ENCODE peak calls at places on chromosomes 11 and 22, in nine cellular contexts. One of them, this sample, is unnamed.

GRCh38 chr11:28169816-28170215 is 61.6 kb downstream of the METTL15 start:
- DNase-seq in astrocyte: peak
- DNase-seq in iPS-NIHi11: no peak
- DNase-seq in amygdala: no peak
- DNase-seq in body of pancreas: no peak
- DNase-seq in HCT116: no peak
- DNase-seq in stimulated activated CD8-positive, alpha-beta memory T cell treated with anti-CD3 and anti-CD28 coated beads, Interleukin-15, amount 100 ng/mL, for 1 hour: no peak
- DNase-seq in effector memory CD4-positive, alpha-beta T cell: no peak
- DNase-seq in tibial nerve: no peak
- DNase-seq in this sample: no peak

GRCh38 chr11:125402436-125402835 is 93.6 kb downstream of the FEZ1 start:
- DNase-seq in effector memory CD4-positive, alpha-beta T cell: no peak
- DNase-seq in body of pancreas: no peak
- DNase-seq in iPS-NIHi11: no peak
- DNase-seq in stimulated activated CD8-positive, alpha-beta memory T cell treated with anti-CD3 and anti-CD28 coated beads, Interleukin-15, amount 100 ng/mL, for 1 hour: no peak
- DNase-seq in tibial nerve: no peak
- DNase-seq in astrocyte: peak
- DNase-seq in amygdala: no peak
- DNase-seq in HCT116: no peak
- DNase-seq in this sample: no peak

GRCh38 chr11:3155691-3156258 is 9.3 kb downstream of the OSBPL5 start:
- DNase-seq in tibial nerve: no peak
- DNase-seq in effector memory CD4-positive, alpha-beta T cell: no peak
- DNase-seq in HCT116: no peak
- DNase-seq in amygdala: no peak
- DNase-seq in iPS-NIHi11: no peak
- DNase-seq in astrocyte: no peak
- DNase-seq in body of pancreas: no peak
- DNase-seq in stimulated activated CD8-positive, alpha-beta memory T cell treated with anti-CD3 and anti-CD28 coated beads, Interleukin-15, amount 100 ng/mL, for 1 hour: no peak
- DNase-seq in this sample: no peak

GRCh38 chr11:105456950-105457349 is 152.9 kb upstream of the GRIA4 start:
- DNase-seq in body of pancreas: no peak
- DNase-seq in tibial nerve: no peak
- DNase-seq in effector memory CD4-positive, alpha-beta T cell: no peak
- DNase-seq in iPS-NIHi11: peak
- DNase-seq in astrocyte: no peak
- DNase-seq in amygdala: no peak
- DNase-seq in stimulated activated CD8-positive, alpha-beta memory T cell treated with anti-CD3 and anti-CD28 coated beads, Interleukin-15, amount 100 ng/mL, for 1 hour: no peak
- DNase-seq in HCT116: no peak
- DNase-seq in this sample: no peak

GRCh38 chr11:121630041-121630440 is 177.3 kb upstream of the SORL1-AS1 start:
- DNase-seq in HCT116: no peak
- DNase-seq in stimulated activated CD8-positive, alpha-beta memory T cell treated with anti-CD3 and anti-CD28 coated beads, Interleukin-15, amount 100 ng/mL, for 1 hour: no peak
- DNase-seq in astrocyte: peak
- DNase-seq in body of pancreas: no peak
- DNase-seq in effector memory CD4-positive, alpha-beta T cell: no peak
- DNase-seq in iPS-NIHi11: no peak
- DNase-seq in amygdala: no peak
- DNase-seq in tibial nerve: no peak
- DNase-seq in this sample: no peak

GRCh38 chr11:85682330-85683305 is 3.4 kb downstream of the CCDC89 start:
- DNase-seq in HCT116: no peak
- DNase-seq in iPS-NIHi11: no peak
- DNase-seq in tibial nerve: peak
- DNase-seq in stimulated activated CD8-positive, alpha-beta memory T cell treated with anti-CD3 and anti-CD28 coated beads, Interleukin-15, amount 100 ng/mL, for 1 hour: peak
- DNase-seq in effector memory CD4-positive, alpha-beta T cell: peak
- DNase-seq in body of pancreas: peak
- DNase-seq in amygdala: peak
- DNase-seq in astrocyte: peak
- DNase-seq in this sample: peak

GRCh38 chr11:15863411-15863810 is 492.9 kb downstream of the SOX6 start:
- DNase-seq in iPS-NIHi11: no peak
- DNase-seq in HCT116: no peak
- DNase-seq in stimulated activated CD8-positive, alpha-beta memory T cell treated with anti-CD3 and anti-CD28 coated beads, Interleukin-15, amount 100 ng/mL, for 1 hour: no peak
- DNase-seq in astrocyte: no peak
- DNase-seq in effector memory CD4-positive, alpha-beta T cell: no peak
- DNase-seq in body of pancreas: no peak
- DNase-seq in amygdala: no peak
- DNase-seq in tibial nerve: no peak
- DNase-seq in this sample: no peak

GRCh38 chr11:93279911-93280347 is 50.6 kb upstream of the DEUP1 start:
- DNase-seq in tibial nerve: no peak
- DNase-seq in astrocyte: no peak
- DNase-seq in HCT116: no peak
- DNase-seq in amygdala: no peak
- DNase-seq in effector memory CD4-positive, alpha-beta T cell: no peak
- DNase-seq in iPS-NIHi11: no peak
- DNase-seq in body of pancreas: no peak
- DNase-seq in stimulated activated CD8-positive, alpha-beta memory T cell treated with anti-CD3 and anti-CD28 coated beads, Interleukin-15, amount 100 ng/mL, for 1 hour: no peak
- DNase-seq in this sample: no peak

GRCh38 chr11:97364047-97364446 is 974.2 kb downstream of the JRKL start:
- DNase-seq in amygdala: no peak
- DNase-seq in iPS-NIHi11: no peak
- DNase-seq in body of pancreas: no peak
- DNase-seq in tibial nerve: no peak
- DNase-seq in astrocyte: peak
- DNase-seq in HCT116: no peak
- DNase-seq in effector memory CD4-positive, alpha-beta T cell: no peak
- DNase-seq in stimulated activated CD8-positive, alpha-beta memory T cell treated with anti-CD3 and anti-CD28 coated beads, Interleukin-15, amount 100 ng/mL, for 1 hour: no peak
- DNase-seq in this sample: no peak

GRCh38 chr22:41966607-41967240 is 2.5 kb upstream of the SEPTIN3 start:
- DNase-seq in amygdala: no peak
- DNase-seq in astrocyte: peak
- DNase-seq in body of pancreas: peak
- DNase-seq in iPS-NIHi11: peak
- DNase-seq in effector memory CD4-positive, alpha-beta T cell: no peak
- DNase-seq in HCT116: peak
- DNase-seq in tibial nerve: peak
- DNase-seq in stimulated activated CD8-positive, alpha-beta memory T cell treated with anti-CD3 and anti-CD28 coated beads, Interleukin-15, amount 100 ng/mL, for 1 hour: no peak
- DNase-seq in this sample: no peak

GRCh38 chr11:76256448-76256847 is 50.1 kb upstream of the WNT11 start:
- DNase-seq in stimulated activated CD8-positive, alpha-beta memory T cell treated with anti-CD3 and anti-CD28 coated beads, Interleukin-15, amount 100 ng/mL, for 1 hour: no peak
- DNase-seq in astrocyte: no peak
- DNase-seq in tibial nerve: no peak
- DNase-seq in effector memory CD4-positive, alpha-beta T cell: no peak
- DNase-seq in iPS-NIHi11: peak
- DNase-seq in body of pancreas: no peak
- DNase-seq in amygdala: no peak
- DNase-seq in HCT116: no peak
- DNase-seq in this sample: no peak

GRCh38 chr11:121614661-121615240 is 162.0 kb upstream of the SORL1-AS1 start:
- DNase-seq in iPS-NIHi11: peak
- DNase-seq in effector memory CD4-positive, alpha-beta T cell: no peak
- DNase-seq in amygdala: no peak
- DNase-seq in astrocyte: no peak
- DNase-seq in stimulated activated CD8-positive, alpha-beta memory T cell treated with anti-CD3 and anti-CD28 coated beads, Interleukin-15, amount 100 ng/mL, for 1 hour: no peak
- DNase-seq in HCT116: no peak
- DNase-seq in tibial nerve: no peak
- DNase-seq in body of pancreas: no peak
- DNase-seq in this sample: no peak

GRCh38 chr11:65613091-65613928 is 711 bp downstream of the MAP3K11 start:
- DNase-seq in tibial nerve: no peak
- DNase-seq in effector memory CD4-positive, alpha-beta T cell: no peak
- DNase-seq in body of pancreas: peak
- DNase-seq in HCT116: no peak
- DNase-seq in astrocyte: no peak
- DNase-seq in stimulated activated CD8-positive, alpha-beta memory T cell treated with anti-CD3 and anti-CD28 coated beads, Interleukin-15, amount 100 ng/mL, for 1 hour: no peak
- DNase-seq in iPS-NIHi11: no peak
- DNase-seq in amygdala: no peak
- DNase-seq in this sample: no peak

GRCh38 chr22:44304354-44304753 is 8.4 kb downstream of the SHISAL1 start:
- DNase-seq in HCT116: no peak
- DNase-seq in tibial nerve: no peak
- DNase-seq in amygdala: no peak
- DNase-seq in stimulated activated CD8-positive, alpha-beta memory T cell treated with anti-CD3 and anti-CD28 coated beads, Interleukin-15, amount 100 ng/mL, for 1 hour: no peak
- DNase-seq in astrocyte: peak
- DNase-seq in body of pancreas: peak
- DNase-seq in iPS-NIHi11: no peak
- DNase-seq in effector memory CD4-positive, alpha-beta T cell: no peak
- DNase-seq in this sample: no peak

GRCh38 chr11:65314501-65315203 is at the start of gene CDC42EP2:
- DNase-seq in amygdala: peak
- DNase-seq in effector memory CD4-positive, alpha-beta T cell: peak
- DNase-seq in body of pancreas: peak
- DNase-seq in tibial nerve: peak
- DNase-seq in stimulated activated CD8-positive, alpha-beta memory T cell treated with anti-CD3 and anti-CD28 coated beads, Interleukin-15, amount 100 ng/mL, for 1 hour: peak
- DNase-seq in astrocyte: peak
- DNase-seq in iPS-NIHi11: peak
- DNase-seq in HCT116: peak
- DNase-seq in this sample: peak

GRCh38 chr11:2837651-2838050 is 47.9 kb downstream of the CDKN1C start:
- DNase-seq in effector memory CD4-positive, alpha-beta T cell: no peak
- DNase-seq in body of pancreas: no peak
- DNase-seq in stimulated activated CD8-positive, alpha-beta memory T cell treated with anti-CD3 and anti-CD28 coated beads, Interleukin-15, amount 100 ng/mL, for 1 hour: no peak
- DNase-seq in HCT116: no peak
- DNase-seq in iPS-NIHi11: no peak
- DNase-seq in astrocyte: no peak
- DNase-seq in tibial nerve: no peak
- DNase-seq in amygdala: no peak
- DNase-seq in this sample: no peak

GRCh38 chr11:104343578-104343977 is 179.6 kb upstream of the PDGFD start:
- DNase-seq in body of pancreas: no peak
- DNase-seq in stimulated activated CD8-positive, alpha-beta memory T cell treated with anti-CD3 and anti-CD28 coated beads, Interleukin-15, amount 100 ng/mL, for 1 hour: no peak
- DNase-seq in HCT116: peak
- DNase-seq in astrocyte: no peak
- DNase-seq in iPS-NIHi11: peak
- DNase-seq in tibial nerve: no peak
- DNase-seq in amygdala: no peak
- DNase-seq in effector memory CD4-positive, alpha-beta T cell: no peak
- DNase-seq in this sample: no peak